ENCODE peak calls at places on chromosomes 2 and 18, in six cellular contexts. One of them, this sample, is unnamed.

GRCh38 chr2:66865161-66865560 is 430.2 kb downstream of the MEIS1 start:
- DNase-seq in T-helper 9 cell: no peak
- DNase-seq in cardiac fibroblast: no peak
- DNase-seq in psoas muscle: no peak
- DNase-seq in EL: peak; percentile 43
- DNase-seq in HT1080: no peak
- DNase-seq in this sample: no peak

GRCh38 chr2:231660860-231661259 is 47.5 kb upstream of the PTMA start:
- DNase-seq in T-helper 9 cell: no peak
- DNase-seq in cardiac fibroblast: no peak
- DNase-seq in psoas muscle: no peak
- DNase-seq in EL: no peak
- DNase-seq in HT1080: no peak
- DNase-seq in this sample: no peak

GRCh38 chr2:165251361-165251760 is 12.1 kb downstream of the SCN2A start:
- DNase-seq in T-helper 9 cell: no peak
- DNase-seq in cardiac fibroblast: no peak
- DNase-seq in psoas muscle: no peak
- DNase-seq in EL: no peak
- DNase-seq in HT1080: peak; percentile 18
- DNase-seq in this sample: no peak

GRCh38 chr2:28390241-28390856 is 2.3 kb upstream of the FOSL2 start:
- DNase-seq in T-helper 9 cell: peak; percentile 78
- DNase-seq in cardiac fibroblast: peak; percentile 98
- DNase-seq in psoas muscle: peak; percentile 92
- DNase-seq in EL: peak; percentile 94
- DNase-seq in HT1080: peak; percentile 91
- DNase-seq in this sample: peak; percentile 95

GRCh38 chr2:237315170-237315880 is 98.6 kb downstream of the COL6A3 start:
- DNase-seq in T-helper 9 cell: no peak
- DNase-seq in cardiac fibroblast: peak; percentile 97
- DNase-seq in psoas muscle: peak; percentile 95
- DNase-seq in EL: peak; percentile 96
- DNase-seq in HT1080: peak; percentile 23
- DNase-seq in this sample: peak; percentile 88

GRCh38 chr2:146990311-146990781 is 854.5 kb upstream of the ACVR2A start:
- DNase-seq in T-helper 9 cell: no peak
- DNase-seq in cardiac fibroblast: peak; percentile 84
- DNase-seq in psoas muscle: no peak
- DNase-seq in EL: no peak
- DNase-seq in HT1080: peak; percentile 40
- DNase-seq in this sample: no peak

GRCh38 chr2:211928186-211928585 is 610.4 kb downstream of the ERBB4 start:
- DNase-seq in T-helper 9 cell: no peak
- DNase-seq in cardiac fibroblast: no peak
- DNase-seq in psoas muscle: no peak
- DNase-seq in EL: no peak
- DNase-seq in HT1080: no peak
- DNase-seq in this sample: no peak

GRCh38 chr2:222751238-222751637 is 79.8 kb downstream of the MOGAT1 start:
- DNase-seq in T-helper 9 cell: no peak
- DNase-seq in cardiac fibroblast: no peak
- DNase-seq in psoas muscle: no peak
- DNase-seq in EL: no peak
- DNase-seq in HT1080: no peak
- DNase-seq in this sample: no peak

GRCh38 chr18:57249896-57250295 is 102.5 kb upstream of the ST8SIA3 start:
- DNase-seq in T-helper 9 cell: no peak
- DNase-seq in cardiac fibroblast: no peak
- DNase-seq in psoas muscle: no peak
- DNase-seq in EL: no peak
- DNase-seq in HT1080: no peak
- DNase-seq in this sample: no peak

GRCh38 chr18:78408623-78409022 is 571.0 kb upstream of the SALL3 start:
- DNase-seq in T-helper 9 cell: no peak
- DNase-seq in cardiac fibroblast: no peak
- DNase-seq in psoas muscle: no peak
- DNase-seq in EL: no peak
- DNase-seq in HT1080: no peak
- DNase-seq in this sample: no peak

GRCh38 chr2:38509322-38509946 is 93.3 kb downstream of the HNRNPLL start:
- DNase-seq in T-helper 9 cell: no peak
- DNase-seq in cardiac fibroblast: peak; percentile 72
- DNase-seq in psoas muscle: no peak
- DNase-seq in EL: peak; percentile 64
- DNase-seq in HT1080: peak; percentile 64
- DNase-seq in this sample: no peak

GRCh38 chr2:204691911-204692510 is 146.7 kb downstream of the PARD3B start:
- DNase-seq in T-helper 9 cell: no peak
- DNase-seq in cardiac fibroblast: peak; percentile 94
- DNase-seq in psoas muscle: no peak
- DNase-seq in EL: peak; percentile 83
- DNase-seq in HT1080: peak; percentile 71
- DNase-seq in this sample: peak; percentile 41

GRCh38 chr18:21489119-21489750 is 111.3 kb downstream of the ESCO1 start:
- DNase-seq in T-helper 9 cell: no peak
- DNase-seq in cardiac fibroblast: peak; percentile 75
- DNase-seq in psoas muscle: no peak
- DNase-seq in EL: peak; percentile 52
- DNase-seq in HT1080: peak; percentile 43
- DNase-seq in this sample: no peak

GRCh38 chr2:233059797-233060499 is at the start of gene INPP5D:
- DNase-seq in T-helper 9 cell: peak; percentile 57
- DNase-seq in cardiac fibroblast: no peak
- DNase-seq in psoas muscle: peak; percentile 65
- DNase-seq in EL: no peak
- DNase-seq in HT1080: no peak
- DNase-seq in this sample: peak; percentile 53

GRCh38 chr2:240456607-240457222 is 21.3 kb downstream of the GPC1 start:
- DNase-seq in T-helper 9 cell: no peak
- DNase-seq in cardiac fibroblast: no peak
- DNase-seq in psoas muscle: peak; percentile 54
- DNase-seq in EL: no peak
- DNase-seq in HT1080: no peak
- DNase-seq in this sample: peak; percentile 20

GRCh38 chr2:233443511-233444183 is 89.4 kb downstream of the DGKD start:
- DNase-seq in T-helper 9 cell: peak; percentile 78
- DNase-seq in cardiac fibroblast: peak; percentile 90
- DNase-seq in psoas muscle: peak; percentile 90
- DNase-seq in EL: peak; percentile 68
- DNase-seq in HT1080: peak; percentile 74
- DNase-seq in this sample: peak; percentile 87

GRCh38 chr2:230777681-230778080 is 65.0 kb downstream of the CAB39 start:
- DNase-seq in T-helper 9 cell: no peak
- DNase-seq in cardiac fibroblast: peak; percentile 40
- DNase-seq in psoas muscle: no peak
- DNase-seq in EL: peak; percentile 60
- DNase-seq in HT1080: peak; percentile 72
- DNase-seq in this sample: no peak

GRCh38 chr2:219430633-219431615 is 3.7 kb upstream of the SPEG start:
- DNase-seq in T-helper 9 cell: no peak
- DNase-seq in cardiac fibroblast: peak; percentile 67
- DNase-seq in psoas muscle: peak; percentile 92
- DNase-seq in EL: peak; percentile 36
- DNase-seq in HT1080: peak; percentile 44
- DNase-seq in this sample: peak; percentile 55

GRCh38 chr2:3009499-3009882 is 368.1 kb downstream of the EIPR1 start:
- DNase-seq in T-helper 9 cell: no peak
- DNase-seq in cardiac fibroblast: no peak
- DNase-seq in psoas muscle: no peak
- DNase-seq in EL: no peak
- DNase-seq in HT1080: no peak
- DNase-seq in this sample: no peak

GRCh38 chr2:218419630-218420216 is 800 bp downstream of the VIL1 start:
- DNase-seq in T-helper 9 cell: no peak
- DNase-seq in cardiac fibroblast: no peak
- DNase-seq in psoas muscle: peak; percentile 31
- DNase-seq in EL: no peak
- DNase-seq in HT1080: no peak
- DNase-seq in this sample: no peak

GRCh38 chr18:9722691-9723090 is 14.6 kb downstream of the RAB31 start:
- DNase-seq in T-helper 9 cell: no peak
- DNase-seq in cardiac fibroblast: no peak
- DNase-seq in psoas muscle: no peak
- DNase-seq in EL: no peak
- DNase-seq in HT1080: no peak
- DNase-seq in this sample: no peak

GRCh38 chr2:234502285-234502918 is 5.5 kb upstream of the ARL4C start:
- DNase-seq in T-helper 9 cell: no peak
- DNase-seq in cardiac fibroblast: peak; percentile 48
- DNase-seq in psoas muscle: no peak
- DNase-seq in EL: peak; percentile 79
- DNase-seq in HT1080: peak; percentile 99
- DNase-seq in this sample: no peak

GRCh38 chr2:238853218-238853617 is 5.3 kb downstream of the TWIST2 start:
- DNase-seq in T-helper 9 cell: no peak
- DNase-seq in cardiac fibroblast: no peak
- DNase-seq in psoas muscle: no peak
- DNase-seq in EL: peak; percentile 45
- DNase-seq in HT1080: no peak
- DNase-seq in this sample: no peak

GRCh38 chr2:126482582-126483464 is 173.1 kb upstream of the GYPC start:
- DNase-seq in T-helper 9 cell: no peak
- DNase-seq in cardiac fibroblast: no peak
- DNase-seq in psoas muscle: no peak
- DNase-seq in EL: no peak
- DNase-seq in HT1080: peak; percentile 35
- DNase-seq in this sample: no peak

GRCh38 chr2:152055366-152056108 is 43.3 kb downstream of the CACNB4 start:
- DNase-seq in T-helper 9 cell: no peak
- DNase-seq in cardiac fibroblast: no peak
- DNase-seq in psoas muscle: no peak
- DNase-seq in EL: no peak
- DNase-seq in HT1080: no peak
- DNase-seq in this sample: no peak

GRCh38 chr2:120474486-120474885 is 128.6 kb downstream of the INHBB start:
- DNase-seq in T-helper 9 cell: no peak
- DNase-seq in cardiac fibroblast: no peak
- DNase-seq in psoas muscle: no peak
- DNase-seq in EL: no peak
- DNase-seq in HT1080: no peak
- DNase-seq in this sample: no peak

GRCh38 chr2:126877041-126877440 is 21.6 kb upstream of the TEX51 start:
- DNase-seq in T-helper 9 cell: no peak
- DNase-seq in cardiac fibroblast: no peak
- DNase-seq in psoas muscle: no peak
- DNase-seq in EL: no peak
- DNase-seq in HT1080: no peak
- DNase-seq in this sample: no peak

GRCh38 chr18:31102941-31103340 is 720 bp upstream of the DSC2 start:
- DNase-seq in T-helper 9 cell: no peak
- DNase-seq in cardiac fibroblast: no peak
- DNase-seq in psoas muscle: no peak
- DNase-seq in EL: no peak
- DNase-seq in HT1080: no peak
- DNase-seq in this sample: no peak